ENCODE peak calls at places on chromosome 19, in seven cellular contexts. A is sigmoid colon, Y is body of pancreas, N is ovary, S is transverse colon, E is right lobe of liver, G is uterus. T is an unnamed sample.

GRCh38 chr19:41886761-41887710 is 4.1 kb downstream of the ARHGEF1 start:
- DNase-seq in A (no peak), Y (no peak), N (no peak), S (peak), E (no peak), G (no peak), T (no peak)

GRCh38 chr19:20453424-20453938 is 112.1 kb downstream of the ZNF737 start:
- DNase-seq in A (no peak), Y (no peak), N (no peak), S (no peak), E (no peak), G (no peak), T (no peak)

GRCh38 chr19:41894350-41894749 is 11.4 kb downstream of the ARHGEF1 start:
- DNase-seq in A (no peak), Y (no peak), N (no peak), S (no peak), E (no peak), G (no peak), T (no peak)

GRCh38 chr19:44748426-44749254 is at the start of gene BCL3:
- DNase-seq in A (peak), Y (peak), N (peak), S (peak), E (peak), G (peak), T (peak)

GRCh38 chr19:46147791-46148288 is at the start of gene IGFL2:
- DNase-seq in A (no peak), Y (no peak), N (no peak), S (no peak), E (no peak), G (no peak), T (no peak)

GRCh38 chr19:778910-779653 is 18.2 kb upstream of the PTBP1 start:
- DNase-seq in A (peak), Y (peak), N (peak), S (peak), E (peak), G (no peak), T (no peak)

GRCh38 chr19:3062165-3063105 is at the start of gene TLE5:
- DNase-seq in A (peak), Y (peak), N (peak), S (peak), E (peak), G (no peak), T (peak)

GRCh38 chr19:45424191-45425058 is 708 bp upstream of the ERCC1 start:
- DNase-seq in A (peak), Y (peak), N (peak), S (peak), E (peak), G (peak), T (peak)

GRCh38 chr19:4575978-4576933 is 16.8 kb upstream of the SEMA6B start:
- DNase-seq in A (peak), Y (peak), N (peak), S (peak), E (peak), G (peak), T (peak)

GRCh38 chr19:16449330-16449961 is 22.3 kb downstream of the EPS15L1 start:
- DNase-seq in A (no peak), Y (no peak), N (no peak), S (no peak), E (no peak), G (no peak), T (peak)

GRCh38 chr19:9149976-9150375 is 9.8 kb downstream of the ZNF317 start:
- DNase-seq in A (no peak), Y (no peak), N (no peak), S (no peak), E (no peak), G (no peak), T (no peak)

GRCh38 chr19:47561440-47562045 is 11.4 kb downstream of the ZNF541 start:
- DNase-seq in A (no peak), Y (no peak), N (no peak), S (no peak), E (no peak), G (no peak), T (no peak)

GRCh38 chr19:27765397-27765796 is 1447.6 kb downstream of the UQCRFS1 start:
- DNase-seq in A (no peak), Y (no peak), N (no peak), S (no peak), E (no peak), G (no peak), T (no peak)

GRCh38 chr19:10112895-10113591 is 1.6 kb downstream of the P2RY11 start:
- DNase-seq in A (no peak), Y (peak), N (peak), S (peak), E (no peak), G (no peak), T (peak)

GRCh38 chr19:19474950-19475781 is 40.2 kb downstream of the TSSK6 start:
- DNase-seq in A (no peak), Y (no peak), N (no peak), S (no peak), E (no peak), G (no peak), T (no peak)

GRCh38 chr19:13155472-13156284 is 5.5 kb downstream of the IER2 start:
- DNase-seq in A (peak), Y (peak), N (peak), S (peak), E (peak), G (peak), T (peak)

GRCh38 chr19:44512326-44513298 is 12.3 kb upstream of the ZNF180 start:
- DNase-seq in A (no peak), Y (no peak), N (no peak), S (peak), E (no peak), G (no peak), T (no peak)

GRCh38 chr19:44741841-44742352 is 6.6 kb upstream of the BCL3 start:
- DNase-seq in A (peak), Y (peak), N (peak), S (peak), E (peak), G (peak), T (peak)

GRCh38 chr19:45340232-45340898 is at the start of gene KLC3:
- DNase-seq in A (no peak), Y (peak), N (no peak), S (peak), E (no peak), G (no peak), T (no peak)

GRCh38 chr19:48403606-48404005 is 10.1 kb downstream of the GRIN2D start:
- DNase-seq in A (no peak), Y (peak), N (no peak), S (peak), E (no peak), G (no peak), T (peak)

GRCh38 chr19:19820774-19821315 is 705 bp downstream of the ZNF506 start:
- DNase-seq in A (no peak), Y (no peak), N (no peak), S (no peak), E (no peak), G (no peak), T (no peak)

GRCh38 chr19:48969276-48970138 is 4.4 kb downstream of the FTL start:
- DNase-seq in A (peak), Y (no peak), N (peak), S (no peak), E (peak), G (no peak), T (no peak)

GRCh38 chr19:20060282-20060681 is 17.5 kb upstream of the ZNF90 start:
- DNase-seq in A (no peak), Y (no peak), N (no peak), S (no peak), E (no peak), G (no peak), T (no peak)

GRCh38 chr19:11265785-11266236 is 3.5 kb upstream of the DOCK6 start:
- DNase-seq in A (no peak), Y (peak), N (no peak), S (peak), E (peak), G (no peak), T (peak)

GRCh38 chr19:47754206-47755064 is 9.1 kb downstream of the NOP53 start:
- DNase-seq in A (no peak), Y (no peak), N (no peak), S (no peak), E (no peak), G (no peak), T (no peak)

GRCh38 chr19:29672933-29673336 is 7.7 kb downstream of the PLEKHF1 start:
- DNase-seq in A (peak), Y (no peak), N (no peak), S (peak), E (no peak), G (no peak), T (peak)

GRCh38 chr19:22144394-22144793 is 52.4 kb downstream of the ZNF676 start:
- DNase-seq in A (no peak), Y (no peak), N (no peak), S (no peak), E (no peak), G (no peak), T (no peak)

GRCh38 chr19:14135985-14136508 is 342 bp downstream of the ASF1B start:
- DNase-seq in A (no peak), Y (no peak), N (peak), S (peak), E (no peak), G (no peak), T (no peak)

GRCh38 chr19:19782783-19783182 is 38.8 kb downstream of the ZNF506 start:
- DNase-seq in A (no peak), Y (no peak), N (no peak), S (no peak), E (no peak), G (no peak), T (no peak)

GRCh38 chr19:2756477-2756876 is 16.7 kb upstream of the SLC39A3 start:
- DNase-seq in A (no peak), Y (no peak), N (no peak), S (no peak), E (no peak), G (no peak), T (no peak)

GRCh38 chr19:16085115-16085514 is 8.8 kb downstream of the TPM4 start:
- DNase-seq in A (no peak), Y (no peak), N (no peak), S (no peak), E (no peak), G (no peak), T (no peak)

GRCh38 chr19:50679177-50680125 is 30.2 kb downstream of the C19orf81 start:
- DNase-seq in A (peak), Y (peak), N (peak), S (peak), E (peak), G (peak), T (peak)

GRCh38 chr19:4138445-4138844 is 14.5 kb upstream of the MAP2K2 start:
- DNase-seq in A (no peak), Y (no peak), N (no peak), S (no peak), E (no peak), G (no peak), T (no peak)

GRCh38 chr19:28466107-28467045 is 746.6 kb downstream of the UQCRFS1 start:
- DNase-seq in A (peak), Y (peak), N (no peak), S (peak), E (peak), G (no peak), T (peak)

GRCh38 chr19:11246941-11247340 is 7.5 kb downstream of the ANGPTL8 start:
- DNase-seq in A (no peak), Y (no peak), N (no peak), S (no peak), E (no peak), G (no peak), T (no peak)

GRCh38 chr19:41264581-41265375 is 606 bp downstream of the HNRNPUL1 start:
- DNase-seq in A (peak), Y (peak), N (peak), S (peak), E (peak), G (peak), T (peak)

DNA sequence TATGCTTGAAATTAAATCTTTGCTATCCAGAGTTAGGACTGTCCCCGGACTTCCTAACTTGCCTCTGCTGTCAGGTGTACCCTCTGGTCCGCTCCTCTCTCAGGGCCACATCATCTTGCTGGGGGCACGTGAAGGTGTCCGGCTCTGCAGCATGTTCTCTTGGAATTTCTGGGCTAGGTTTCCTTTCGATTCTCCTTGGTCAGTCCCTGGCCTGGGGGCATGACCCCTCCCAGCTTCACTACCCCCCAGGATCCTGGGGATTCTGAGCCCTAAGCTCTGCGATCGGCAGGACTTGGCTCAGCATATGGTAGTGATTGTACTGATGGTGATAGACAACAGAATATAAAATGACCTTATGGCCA is 5.1 kb upstream of the GPI start:
- DNase-seq in A (no peak), Y (no peak), N (no peak), S (no peak), E (no peak), G (no peak), T (no peak)
- H3K4me3 ChIP-seq in A (peak), Y (no peak), N (peak), S (no peak), E (peak), G (peak), T (peak)

DNA sequence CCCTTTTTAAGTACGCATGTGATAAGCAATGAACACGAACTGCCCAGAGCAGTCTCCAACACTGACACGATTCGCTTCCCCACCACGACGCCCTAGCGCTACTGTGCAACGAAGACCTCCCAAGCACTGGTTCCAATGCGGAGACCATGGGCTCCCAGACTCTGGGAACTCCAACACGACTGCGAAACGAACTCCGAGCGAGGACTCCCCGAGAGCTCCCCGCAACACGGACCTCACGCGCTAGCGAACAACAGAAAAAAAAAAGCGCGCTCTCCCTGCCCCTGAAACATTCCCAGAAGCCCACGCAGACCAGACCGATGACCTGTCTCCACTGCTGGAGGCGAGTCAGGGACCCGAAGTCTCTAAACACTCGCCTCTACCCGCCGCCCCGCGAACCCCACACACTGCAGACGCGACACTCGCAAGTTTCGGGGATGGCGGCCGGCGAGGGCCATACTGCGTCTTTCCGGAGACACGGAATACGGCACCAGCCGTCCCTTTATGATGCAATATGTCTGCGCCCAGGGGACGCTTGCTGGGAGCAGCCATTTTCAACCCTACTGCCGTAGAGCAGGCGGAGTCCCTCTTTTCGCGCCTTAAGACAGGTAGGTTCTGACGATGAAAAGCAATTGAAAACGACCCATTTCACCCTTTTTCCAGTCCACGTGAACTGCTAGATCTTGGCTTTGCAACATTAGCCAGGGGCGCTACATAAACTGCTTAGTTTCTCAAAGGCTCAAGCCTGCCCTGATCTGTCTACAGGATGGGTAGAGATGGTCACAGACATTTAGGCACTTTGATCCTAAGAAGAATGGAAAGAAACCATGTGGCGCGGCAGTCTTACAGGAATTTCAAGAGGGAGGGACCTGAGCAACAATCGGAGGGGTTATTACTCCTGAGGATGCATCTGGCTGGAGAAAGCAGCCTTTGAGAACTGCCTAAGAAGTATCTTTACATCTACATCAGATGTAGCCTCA is at the start of gene ZNF577:
- DNase-seq in A (peak), Y (peak), N (peak), S (peak), E (peak), G (peak), T (peak)
- TF ChIP-seq POLR2A in A (no peak), Y (no peak), N (peak), S (no peak), E (no peak), G (peak), T (no peak)

DNA sequence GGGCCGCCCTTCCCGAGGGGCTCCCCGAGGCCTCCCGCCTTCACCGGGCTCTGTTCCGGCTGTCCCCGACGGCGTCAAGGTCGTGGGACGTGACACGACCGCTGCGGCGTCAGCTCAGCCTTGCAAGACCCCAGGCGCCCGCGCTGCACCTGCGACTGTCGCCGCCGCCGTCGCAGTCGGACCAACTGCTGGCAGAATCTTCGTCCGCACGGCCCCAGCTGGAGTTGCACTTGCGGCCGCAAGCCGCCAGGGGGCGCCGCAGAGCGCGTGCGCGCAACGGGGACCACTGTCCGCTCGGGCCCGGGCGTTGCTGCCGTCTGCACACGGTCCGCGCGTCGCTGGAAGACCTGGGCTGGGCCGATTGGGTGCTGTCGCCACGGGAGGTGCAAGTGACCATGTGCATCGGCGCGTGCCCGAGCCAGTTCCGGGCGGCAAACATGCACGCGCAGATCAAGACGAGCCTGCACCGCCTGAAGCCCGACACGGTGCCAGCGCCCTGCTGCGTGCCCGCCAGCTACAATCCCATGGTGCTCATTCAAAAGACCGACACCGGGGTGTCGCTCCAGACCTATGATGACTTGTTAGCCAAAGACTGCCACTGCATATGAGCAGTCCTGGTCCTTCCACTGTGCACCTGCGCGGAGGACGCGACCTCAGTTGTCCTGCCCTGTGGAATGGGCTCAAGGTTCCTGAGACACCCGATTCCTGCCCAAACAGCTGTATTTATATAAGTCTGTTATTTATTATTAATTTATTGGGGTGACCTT is 2.6 kb downstream of the GDF15 start:
- DNase-seq in A (peak), Y (peak), N (peak), S (peak), E (peak), G (peak), T (peak)
- H3K4me3 ChIP-seq in A (peak), Y (no peak), N (peak), S (no peak), E (no peak), G (peak), T (peak)

GRCh38 chr19:38834104-38834490 is 2.5 kb upstream of the ECH1 start:
- DNase-seq in A (no peak), Y (no peak), N (no peak), S (no peak), E (no peak), G (no peak), T (no peak)
- TF ChIP-seq POLR2A in A (no peak), Y (no peak), N (no peak), S (no peak), E (no peak), G (no peak), T (no peak)

GRCh38 chr19:54045771-54046170 is 17.9 kb downstream of the VSTM1 start:
- DNase-seq in A (no peak), Y (no peak), N (no peak), S (no peak), E (no peak), G (no peak), T (no peak)

GRCh38 chr19:54041969-54042606 is 21.6 kb downstream of the VSTM1 start:
- DNase-seq in A (no peak), Y (no peak), N (no peak), S (no peak), E (no peak), G (no peak), T (no peak)

GRCh38 chr19:54040003-54040402 is 23.7 kb downstream of the VSTM1 start:
- DNase-seq in A (no peak), Y (no peak), N (no peak), S (no peak), E (no peak), G (no peak), T (no peak)

GRCh38 chr19:54047626-54048025 is 16.1 kb downstream of the VSTM1 start:
- DNase-seq in A (no peak), Y (no peak), N (no peak), S (no peak), E (no peak), G (no peak), T (no peak)

GRCh38 chr19:54042989-54043388 is 20.7 kb downstream of the VSTM1 start:
- DNase-seq in A (no peak), Y (no peak), N (no peak), S (no peak), E (no peak), G (no peak), T (no peak)
- H3K4me3 ChIP-seq in A (no peak), Y (no peak), N (no peak), S (no peak), E (no peak), G (no peak), T (no peak)